ENCODE peak calls at places on chromosome 14, in eight cellular contexts. D is upper lobe of right lung; Y is esophagus squamous epithelium; A is cardiac muscle cell; I is GM12865; F is Caco-2; W is CD8-positive, alpha-beta T cell; X is brain microvascular endothelial cell. V is an unnamed sample.

GRCh38 chr14:76011959-76012802 is 26.6 kb downstream of the IFT43 start:
- DNase-seq in Y (no peak), D (no peak), X (peak; percentile 35), W (no peak), A (peak; percentile 22), I (no peak), F (no peak), V (no peak)

GRCh38 chr14:93982684-93983007 is 6.3 kb upstream of the ASB2 start:
- DNase-seq in X (no peak), W (no peak), I (no peak), D (no peak), F (no peak), Y (no peak), A (no peak), V (peak; percentile 82)

GRCh38 chr14:65249471-65250161 is 147.3 kb upstream of the MAX start:
- DNase-seq in A (no peak), X (no peak), W (no peak), Y (no peak), I (no peak), F (no peak), D (no peak), V (no peak)

GRCh38 chr14:49770212-49770817 is 2.4 kb downstream of the KLHDC2 start:
- DNase-seq in X (peak; percentile 60), D (no peak), Y (no peak), F (peak; percentile 76), A (no peak), I (no peak), W (no peak), V (no peak)

GRCh38 chr14:56514663-56515371 is 64.8 kb upstream of the TMEM260 start:
- DNase-seq in W (no peak), I (no peak), X (peak; percentile 32), D (no peak), A (no peak), F (no peak), Y (no peak), V (no peak)

GRCh38 chr14:77376380-77376770 is 519 bp downstream of the TMED8 start:
- DNase-seq in W (peak; percentile 1), I (peak; percentile 56), X (peak; percentile 7), D (peak; percentile 70), F (no peak), A (no peak), Y (no peak), V (no peak)

GRCh38 chr14:32998433-32998832 is 59.8 kb downstream of the NPAS3 start:
- DNase-seq in Y (no peak), F (no peak), W (no peak), X (peak; percentile 16), D (no peak), I (no peak), A (no peak), V (no peak)

GRCh38 chr14:77065851-77066554 is 32.1 kb upstream of the CIPC start:
- DNase-seq in W (no peak), X (no peak), Y (no peak), D (no peak), I (peak; percentile 33), F (no peak), A (no peak), V (no peak)

GRCh38 chr14:88901991-88902390 is 77.5 kb downstream of the TTC8 start:
- DNase-seq in I (no peak), X (no peak), F (no peak), D (no peak), W (no peak), Y (no peak), A (no peak), V (no peak)

GRCh38 chr14:105012171-105012985 is 8.5 kb downstream of the CDCA4 start:
- DNase-seq in Y (no peak), D (no peak), W (no peak), F (no peak), A (no peak), I (no peak), X (no peak), V (no peak)

GRCh38 chr14:78405071-78405856 is 235.1 kb downstream of the NRXN3 start:
- DNase-seq in Y (no peak), F (no peak), X (no peak), D (no peak), I (peak; percentile 14), A (no peak), W (no peak), V (no peak)

GRCh38 chr14:31420013-31420318 is 384 bp downstream of the HEATR5A start:
- DNase-seq in X (no peak), F (peak; percentile 93), W (no peak), I (peak; percentile 39), Y (no peak), A (peak; percentile 86), D (peak; percentile 92), V (no peak)

GRCh38 chr14:24243336-24243836 is 963 bp upstream of the TINF2 start:
- DNase-seq in I (peak; percentile 46), A (no peak), W (no peak), F (no peak), X (peak; percentile 14), Y (no peak), D (no peak), V (peak; percentile 40)

GRCh38 chr14:52879958-52880357 is 70.9 kb downstream of the FERMT2 start:
- DNase-seq in W (no peak), A (no peak), F (no peak), I (no peak), X (peak; percentile 75), D (no peak), Y (no peak), V (no peak)

GRCh38 chr14:50821471-50822464 is 9.2 kb downstream of the NIN start:
- DNase-seq in D (peak; percentile 76), F (no peak), Y (no peak), A (no peak), I (peak; percentile 81), W (peak; percentile 27), X (no peak), V (no peak)

GRCh38 chr14:33692762-33693161 is 258.1 kb downstream of the EGLN3 start:
- DNase-seq in X (peak; percentile 85), D (no peak), I (no peak), Y (no peak), F (no peak), W (no peak), A (no peak), V (no peak)

GRCh38 chr14:47044841-47045240 is 393.3 kb upstream of the RPL10L start:
- DNase-seq in D (no peak), F (peak; percentile 41), W (no peak), Y (no peak), I (no peak), A (peak; percentile 53), X (peak; percentile 11), V (no peak)

GRCh38 chr14:68191567-68192321 is 372.2 kb downstream of the RAD51B start:
- DNase-seq in X (no peak), W (no peak), I (no peak), Y (no peak), F (peak; percentile 61), D (no peak), A (no peak), V (no peak)

GRCh38 chr14:106378191-106378590 is 851.8 kb downstream of the TMEM121 start:
- DNase-seq in I (no peak), Y (no peak), W (no peak), X (no peak), A (no peak), F (peak; percentile 17), D (no peak), V (no peak)
- TF ChIP-seq CTCF in I (peak; percentile 48), Y (no peak), W (peak; percentile 64), X (no peak), A (no peak), F (no peak), D (peak; percentile 27), V (no peak)

DNA sequence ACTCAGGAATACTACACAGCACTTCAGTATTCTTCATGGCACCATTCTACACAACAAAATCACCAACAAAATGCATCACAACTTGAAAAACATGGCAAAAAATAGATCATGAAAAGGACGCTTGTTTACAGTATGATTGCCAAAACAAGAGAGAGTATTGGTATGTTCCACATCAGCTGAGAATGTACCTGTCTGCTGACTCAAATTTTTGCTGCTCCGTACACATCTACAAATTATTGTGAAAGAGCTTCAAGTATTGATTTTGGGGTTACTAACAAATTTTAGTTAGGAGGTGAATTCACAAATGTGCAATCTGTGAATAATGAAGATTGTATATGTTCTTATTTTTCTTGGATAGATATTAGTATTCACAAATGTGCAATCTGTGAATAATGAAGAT is 105.4 kb downstream of the GPHN start:
- DNase-seq in D (no peak), F (no peak), X (no peak), A (no peak), I (no peak), Y (no peak), W (no peak), V (no peak)
- TF ChIP-seq CTCF in D (no peak), F (no peak), X (no peak), A (no peak), I (no peak), Y (no peak), W (no peak), V (no peak)

GRCh38 chr14:61380984-61381383 is 59.6 kb downstream of the PRKCH start:
- DNase-seq in X (no peak), F (peak; percentile 51), D (no peak), W (no peak), A (no peak), I (no peak), Y (no peak), V (no peak)
- TF ChIP-seq CTCF in X (no peak), F (peak; percentile 31), D (no peak), W (peak; percentile 36), A (no peak), I (peak; percentile 8), Y (no peak), V (no peak)

GRCh38 chr14:91891081-91891480 is 23.7 kb upstream of the TC2N start:
- DNase-seq in X (no peak), Y (no peak), I (no peak), F (no peak), D (no peak), W (no peak), A (no peak), V (no peak)

GRCh38 chr14:91893659-91894058 is 26.3 kb upstream of the TC2N start:
- DNase-seq in X (no peak), F (no peak), A (no peak), I (no peak), W (no peak), D (no peak), Y (no peak), V (no peak)

GRCh38 chr14:91891721-91892220 is 24.4 kb upstream of the TC2N start:
- DNase-seq in I (no peak), A (no peak), W (no peak), Y (no peak), F (no peak), X (no peak), D (no peak), V (no peak)

GRCh38 chr14:91890291-91890749 is 23.0 kb upstream of the TC2N start:
- DNase-seq in X (no peak), A (no peak), Y (no peak), W (no peak), D (no peak), F (no peak), I (no peak), V (no peak)

DNA sequence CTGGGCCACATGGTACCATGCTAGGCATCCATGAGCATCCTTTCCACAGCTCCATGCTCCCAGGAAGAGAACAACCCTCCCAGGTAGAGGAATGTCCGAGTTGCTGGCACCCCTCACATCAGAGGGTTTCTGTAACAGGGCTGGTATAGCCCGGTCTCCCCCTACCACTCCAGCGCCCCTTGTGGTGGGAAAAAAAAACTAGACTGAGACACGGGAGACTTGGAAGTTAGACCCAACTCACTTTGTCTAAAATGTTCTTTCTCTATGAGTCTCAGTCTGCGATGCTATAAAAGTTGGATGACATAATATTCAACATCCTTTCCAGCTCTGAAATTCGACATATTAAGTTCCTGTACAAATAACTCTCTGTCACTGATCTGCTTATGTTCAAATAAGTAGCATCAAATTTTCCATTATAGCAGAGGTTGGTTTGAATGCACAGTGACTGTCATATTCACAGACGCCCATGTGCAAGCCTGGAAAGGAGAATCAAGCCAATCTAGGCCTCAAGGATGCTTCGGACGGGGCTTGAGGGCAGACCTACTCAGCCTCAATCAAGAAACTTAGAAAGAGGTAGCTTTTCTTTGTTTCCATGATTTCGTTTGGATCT is 25.7 kb upstream of the TC2N start:
- DNase-seq in A (peak; percentile 56), I (peak; percentile 43), F (peak; percentile 50), X (no peak), Y (no peak), W (no peak), D (no peak), V (no peak)
- TF ChIP-seq CTCF in A (peak; percentile 61), I (peak; percentile 63), F (peak; percentile 57), X (peak; percentile 63), Y (peak; percentile 27), W (peak; percentile 50), D (peak; percentile 43), V (peak; percentile 81)